ENCODE peak calls at places on chromosomes 11 and 22, in five cellular contexts. V is stimulated activated CD8-positive, alpha-beta memory T cell treated with anti-CD3 and anti-CD28 coated beads, Interleukin-7, amount 100 ng/mL, for 1 hour; Z is effector memory CD8-positive, alpha-beta T cell; G is bronchial epithelial cell; J is AG10803. T is an unnamed sample.

GRCh38 chr22:38700271-38700788 is 413 bp downstream of the JOSD1 start:
- DNase-seq in G (no peak), J (peak), Z (no peak), V (no peak), T (no peak)

GRCh38 chr11:32888805-32889204 is 3.8 kb upstream of the QSER1 start:
- DNase-seq in Z (no peak), J (peak), G (no peak), V (no peak), T (no peak)

GRCh38 chr11:17939542-17939941 is 73.3 kb downstream of the SERGEF start:
- DNase-seq in V (no peak), Z (no peak), G (no peak), J (no peak), T (no peak)

GRCh38 chr11:64867748-64868462 is 10.5 kb downstream of the EHD1 start:
- DNase-seq in V (no peak), Z (no peak), J (no peak), G (peak), T (no peak)

GRCh38 chr11:19455731-19456130 is 215.0 kb upstream of the E2F8 start:
- DNase-seq in Z (no peak), V (no peak), G (no peak), J (no peak), T (no peak)

GRCh38 chr22:44869196-44869595 is 116.8 kb downstream of the ARHGAP8 start:
- DNase-seq in Z (no peak), J (no peak), V (no peak), G (no peak), T (no peak)

GRCh38 chr11:45449036-45449601 is 163.0 kb upstream of the SYT13 start:
- DNase-seq in V (no peak), Z (no peak), G (no peak), J (no peak), T (no peak)

GRCh38 chr11:77374108-77374507 is 72.6 kb upstream of the GDPD4 start:
- DNase-seq in V (no peak), G (no peak), Z (no peak), J (no peak), T (no peak)

GRCh38 chr22:36767035-36767775 is 8.7 kb downstream of the IFT27 start:
- DNase-seq in G (no peak), Z (no peak), J (no peak), V (no peak), T (no peak)

GRCh38 chr11:109109916-109110315 is 312.1 kb upstream of the C11orf87 start:
- DNase-seq in V (no peak), G (no peak), Z (no peak), J (no peak), T (no peak)

GRCh38 chr11:44365616-44366015 is 55.7 kb upstream of the ALX4 start:
- DNase-seq in J (no peak), V (no peak), G (no peak), Z (no peak), T (no peak)

GRCh38 chr11:69137148-69137844 is 18.4 kb upstream of the SMIM38 start:
- DNase-seq in J (no peak), G (no peak), Z (no peak), V (no peak), T (no peak)

GRCh38 chr11:61897387-61898246 is 6.3 kb upstream of the FADS3 start:
- DNase-seq in Z (peak), V (peak), J (peak), G (peak), T (peak)

GRCh38 chr22:42442746-42443145 is 10.5 kb upstream of the NFAM1 start:
- DNase-seq in G (no peak), J (no peak), V (no peak), Z (no peak), T (no peak)

GRCh38 chr11:6320411-6321207 is at the start of gene CAVIN3:
- DNase-seq in Z (no peak), V (no peak), J (peak), G (peak), T (peak)

GRCh38 chr11:1863352-1864215 is 10.7 kb downstream of the LSP1 start:
- DNase-seq in V (no peak), J (peak), Z (no peak), G (peak), T (peak)

GRCh38 chr11:66268953-66269906 is 791 bp downstream of the RAB1B start:
- DNase-seq in Z (no peak), V (no peak), G (no peak), J (peak), T (no peak)

GRCh38 chr22:43446881-43447280 is 35.1 kb downstream of the MPPED1 start:
- DNase-seq in J (no peak), Z (no peak), V (no peak), G (peak), T (peak)

GRCh38 chr11:130120045-130120444 is 39.5 kb upstream of the ST14 start:
- DNase-seq in Z (no peak), V (no peak), G (no peak), J (no peak), T (no peak)

GRCh38 chr11:126522152-126522551 is 166.7 kb downstream of the ST3GAL4 start:
- DNase-seq in J (peak), Z (no peak), V (no peak), G (no peak), T (no peak)

GRCh38 chr11:57464343-57465181 is 4.2 kb downstream of the RTN4RL2 start:
- DNase-seq in J (no peak), Z (no peak), G (no peak), V (no peak), T (no peak)

GRCh38 chr11:32456864-32457263 is 21.5 kb upstream of the WT1 start:
- DNase-seq in Z (no peak), J (no peak), V (no peak), G (no peak), T (no peak)

GRCh38 chr22:32771761-32772160 is 29.7 kb upstream of the TIMP3 start:
- DNase-seq in J (no peak), Z (no peak), G (no peak), V (no peak), T (no peak)

GRCh38 chr22:39646614-39647210 is 76.2 kb downstream of the CACNA1I start:
- DNase-seq in V (no peak), Z (no peak), G (no peak), J (no peak), T (no peak)

GRCh38 chr11:69958308-69958707 is 119.8 kb upstream of the ANO1 start:
- DNase-seq in Z (no peak), J (peak), V (no peak), G (no peak), T (no peak)

GRCh38 chr22:29369460-29369859 is 18.9 kb downstream of the AP1B1 start:
- DNase-seq in J (peak), G (peak), V (no peak), Z (no peak), T (no peak)

GRCh38 chr11:116053538-116053919 is 549.3 kb upstream of the CADM1 start:
- DNase-seq in Z (no peak), V (no peak), J (no peak), G (no peak), T (no peak)

T was measured in breast epithelium.